ENCODE peak calls at places on chromosomes 2 and 18, in four cellular contexts. W, R, A and C are unnamed samples.
A peak's percentile ranks its signal among the peaks of the same experiment; 100 is the strongest.

GRCh38 chr18:24766376-24766775 is 305.9 kb downstream of the HRH4 start:
- DNase-seq in R (no peak), A (peak; percentile 95), W (no peak), C (no peak)

GRCh38 chr2:160934263-160934662 is 226.0 kb upstream of the TANK start:
- DNase-seq in W (no peak), R (no peak), A (no peak), C (no peak)

GRCh38 chr2:173264603-173265366 is 89.9 kb upstream of the CDCA7 start:
- DNase-seq in W (no peak), R (no peak), A (no peak), C (no peak)

GRCh38 chr2:57907411-57907810 is 139.2 kb upstream of the VRK2 start:
- DNase-seq in W (no peak), R (no peak), A (no peak), C (no peak)

GRCh38 chr2:201057089-201057499 is 14.4 kb downstream of the HYCC2 start:
- DNase-seq in A (peak; percentile 18), W (no peak), R (no peak), C (no peak)

GRCh38 chr2:36539631-36540030 is 58.3 kb downstream of the FEZ2 start:
- DNase-seq in R (peak; percentile 13), A (peak; percentile 55), W (no peak), C (no peak)

GRCh38 chr18:22503803-22504202 is 86.1 kb upstream of the CTAGE1 start:
- DNase-seq in R (no peak), W (no peak), A (peak; percentile 95), C (no peak)

GRCh38 chr2:26465981-26466471 is 11.9 kb downstream of the OTOF start:
- DNase-seq in A (no peak), R (no peak), W (no peak), C (no peak)

GRCh38 chr2:178241852-178242551 is 47.7 kb downstream of the OSBPL6 start:
- DNase-seq in A (peak; percentile 99), R (peak; percentile 77), W (no peak), C (no peak)

GRCh38 chr18:36352384-36352783 is 54.9 kb downstream of the FHOD3 start:
- DNase-seq in R (peak; percentile 35), A (peak; percentile 96), W (no peak), C (no peak)

GRCh38 chr18:58484989-58485962 is 143.6 kb downstream of the ALPK2 start:
- DNase-seq in R (no peak), A (no peak), W (no peak), C (no peak)

GRCh38 chr2:168181825-168182224 is 65.6 kb downstream of the STK39 start:
- DNase-seq in A (no peak), R (no peak), W (no peak), C (no peak)

GRCh38 chr2:164780611-164781167 is 60.9 kb downstream of the COBLL1 start:
- DNase-seq in A (no peak), R (no peak), W (no peak), C (no peak)

GRCh38 chr18:79583426-79583825 is 96.2 kb upstream of the CTDP1 start:
- DNase-seq in W (no peak), A (no peak), R (no peak), C (no peak)

GRCh38 chr18:79568543-79569205 is 110.9 kb upstream of the CTDP1 start:
- DNase-seq in R (no peak), W (no peak), A (no peak), C (no peak)

GRCh38 chr2:95698166-95698565 is 106.4 kb downstream of the TRIM43 start:
- DNase-seq in A (peak; percentile 13), W (no peak), R (no peak), C (no peak)

GRCh38 chr2:179677148-179677688 is 184.2 kb downstream of the ZNF385B start:
- DNase-seq in R (no peak), W (no peak), A (no peak), C (no peak)

GRCh38 chr2:195003926-195004325 is 653.1 kb upstream of the SLC39A10 start:
- DNase-seq in W (no peak), R (no peak), A (no peak), C (no peak)

GRCh38 chr2:25401307-25402021 is 59.7 kb upstream of the DNMT3A start:
- DNase-seq in R (no peak), W (no peak), A (no peak), C (no peak)

GRCh38 chr2:241295326-241296095 is 20.0 kb downstream of the HDLBP start:
- DNase-seq in W (no peak), R (no peak), A (peak; percentile 46), C (no peak)

GRCh38 chr2:223442874-223443273 is 159.3 kb downstream of the SCG2 start:
- DNase-seq in A (no peak), R (no peak), W (no peak), C (no peak)

GRCh38 chr2:27664245-27664574 is 521 bp downstream of the SLC4A1AP start:
- DNase-seq in R (no peak), A (no peak), W (no peak), C (no peak)

GRCh38 chr2:45833968-45834344 is 182.5 kb downstream of the PRKCE start:
- DNase-seq in W (no peak), A (no peak), R (no peak), C (no peak)

GRCh38 chr18:23693849-23694248 is 4.6 kb downstream of the LAMA3 start:
- DNase-seq in A (no peak), W (no peak), R (no peak), C (no peak)

GRCh38 chr2:202512176-202512575 is 122.6 kb upstream of the FAM117B start:
- DNase-seq in A (no peak), W (no peak), R (no peak), C (no peak)

GRCh38 chr2:36277146-36277808 is 78.3 kb upstream of the CRIM1 start:
- DNase-seq in W (no peak), R (peak; percentile 51), A (peak; percentile 84), C (no peak)

GRCh38 chr2:20538308-20539132 is 91.6 kb downstream of the RHOB start:
- DNase-seq in W (no peak), R (no peak), A (no peak), C (no peak)

GRCh38 chr2:203973676-203974075 is 37.1 kb downstream of the ICOS start:
- DNase-seq in R (no peak), W (no peak), A (no peak), C (no peak)

GRCh38 chr2:217822296-217823252 is 180.2 kb downstream of the TNS1 start:
- DNase-seq in W (no peak), R (peak; percentile 77), A (no peak), C (no peak)
- TF ChIP-seq CTCF in W (no peak), R (no peak), A (peak; percentile 15), C (no peak)

DNA sequence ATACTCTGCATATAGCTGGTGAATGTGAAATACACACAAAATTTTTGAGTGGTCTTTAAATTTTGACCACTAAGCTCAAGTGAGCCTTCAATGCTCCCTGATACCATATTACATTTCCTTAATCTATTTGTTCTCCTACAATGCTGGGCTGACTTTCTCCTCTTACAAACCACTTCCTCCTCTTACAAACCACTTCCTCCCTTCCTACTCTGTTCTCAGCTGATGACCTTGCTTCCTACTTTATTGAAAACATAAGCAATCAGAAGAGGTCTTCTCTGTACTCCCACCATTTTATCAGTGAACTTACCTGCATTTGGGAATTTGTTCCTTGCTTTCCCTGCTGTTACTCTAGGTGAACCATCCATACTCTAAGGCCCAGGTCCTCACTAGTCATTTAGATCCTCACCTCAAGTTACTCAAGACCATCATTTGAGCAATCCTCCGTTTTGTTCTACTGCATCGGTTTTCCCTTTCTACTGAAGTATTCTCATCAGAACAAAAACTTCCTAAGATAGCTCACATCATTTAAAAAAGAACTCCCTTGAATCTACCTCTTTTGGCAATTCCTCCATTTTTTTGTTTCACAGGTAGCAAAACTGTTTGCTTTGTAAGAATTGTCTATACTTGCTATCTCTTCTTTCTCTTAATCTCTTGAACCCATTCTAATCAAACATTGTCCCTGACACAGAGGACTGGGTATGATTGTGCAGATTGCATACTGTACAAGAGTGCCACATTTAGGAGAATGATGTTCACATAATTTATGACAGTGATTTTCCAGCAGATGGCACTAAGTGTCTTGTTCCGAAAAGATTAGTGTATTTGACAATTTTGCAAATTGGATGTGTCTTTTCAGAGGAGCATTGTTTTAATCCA is 96.5 kb downstream of the EPB41L5 start:
- DNase-seq in R (peak; percentile 30), W (no peak), A (peak; percentile 67), C (no peak)
- TF ChIP-seq CTCF in R (peak; percentile 57), W (no peak), A (peak; percentile 51), C (no peak)

GRCh38 chr2:101961287-101962242 is 30.2 kb upstream of the IL1R2 start:
- DNase-seq in A (peak; percentile 100), W (peak; percentile 73), R (no peak), C (no peak)
- TF ChIP-seq CTCF in A (peak; percentile 33), W (no peak), R (no peak), C (no peak)

GRCh38 chr2:4152051-4152450 is 448.7 kb downstream of the DCDC2C start:
- DNase-seq in R (no peak), A (no peak), W (no peak), C (no peak)

DNA sequence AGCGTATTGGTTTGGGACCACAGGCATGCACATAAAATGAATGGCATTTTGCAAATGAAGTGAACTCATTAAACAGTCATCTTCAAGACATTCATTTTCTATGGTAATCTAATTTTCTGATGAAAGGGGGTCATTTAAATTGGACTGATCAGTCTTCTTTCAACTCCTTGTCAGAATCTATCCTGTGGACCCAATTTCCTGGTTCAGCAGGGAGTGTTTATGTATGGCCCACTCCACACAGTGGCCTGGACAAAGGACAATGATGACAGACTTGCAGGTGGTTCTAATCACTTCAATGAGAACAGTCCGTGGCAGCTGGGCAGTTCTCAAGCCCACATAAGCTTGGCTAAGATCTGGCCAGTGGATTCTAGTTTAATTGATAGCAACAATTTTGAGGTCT is 448.1 kb downstream of the DCDC2C start:
- DNase-seq in A (no peak), W (no peak), R (no peak), C (no peak)
- TF ChIP-seq CTCF in A (no peak), W (no peak), R (no peak), C (no peak)

GRCh38 chr2:157782057-157782845 is 93.9 kb downstream of the ACVR1 start:
- DNase-seq in A (peak; percentile 41), R (no peak), W (no peak), C (no peak)
- TF ChIP-seq CTCF in A (peak; percentile 45), R (no peak), W (no peak), C (peak; percentile 30)

GRCh38 chr2:1759611-1759930 is 15.3 kb upstream of the PXDN start:
- DNase-seq in W (no peak), A (no peak), R (no peak), C (no peak)
- TF ChIP-seq CTCF in W (no peak), A (no peak), R (no peak), C (no peak)

GRCh38 chr18:32891797-32892196 is 119.0 kb upstream of the KLHL14 start:
- DNase-seq in A (no peak), W (no peak), R (no peak), C (no peak)
- TF ChIP-seq CTCF in A (no peak), W (no peak), R (no peak), C (no peak)

GRCh38 chr18:39966275-39966674 is 1988.8 kb upstream of the PIK3C3 start:
- DNase-seq in A (peak; percentile 21), W (no peak), R (peak; percentile 6), C (no peak)
- TF ChIP-seq CTCF in A (peak; percentile 51), W (no peak), R (no peak), C (peak; percentile 68)